ENCODE peak calls at places on chromosome 13, in seven cellular contexts. Q is progenitor cell of endocrine pancreas, Z is cardiac fibroblast, D is cardiac muscle cell, E is WTC11, V is fibroblast of lung, T is AG09309. B is an unnamed sample.

GRCh38 chr13:93266681-93267080 is 40.1 kb downstream of the GPC6 start:
- DNase-seq in Q (no peak), E (no peak), V (no peak), D (no peak), T (no peak), Z (no peak), B (no peak)

GRCh38 chr13:108495686-108496363 is 133.6 kb upstream of the MYO16 start:
- DNase-seq in Q (peak), D (peak), V (peak), Z (no peak), T (no peak), E (peak), B (peak)

GRCh38 chr13:60727140-60727539 is 330.1 kb downstream of the TDRD3 start:
- DNase-seq in V (no peak), Z (no peak), D (no peak), T (no peak), E (no peak), Q (no peak), B (no peak)

GRCh38 chr13:46676378-46676725 is 120.6 kb downstream of the ESD start:
- DNase-seq in E (no peak), D (no peak), T (no peak), Z (no peak), Q (no peak), V (no peak), B (no peak)

GRCh38 chr13:85508683-85509329 is 290.4 kb downstream of the SLITRK6 start:
- DNase-seq in V (peak), T (no peak), E (peak), D (peak), Z (peak), Q (no peak), B (no peak)

GRCh38 chr13:79194272-79194671 is 211.8 kb downstream of the RBM26 start:
- DNase-seq in D (no peak), T (no peak), V (no peak), Z (no peak), E (no peak), Q (no peak), B (no peak)

GRCh38 chr13:68888832-68889231 is 1218.8 kb upstream of the ATXN8OS start:
- DNase-seq in D (no peak), V (no peak), E (no peak), T (no peak), Z (no peak), Q (no peak), B (no peak)

GRCh38 chr13:70108276-70108845 is at the start of gene KLHL1:
- DNase-seq in T (no peak), Q (no peak), D (no peak), V (no peak), E (no peak), Z (no peak), B (no peak)

GRCh38 chr13:97574926-97575325 is 141.0 kb downstream of the RAP2A start:
- DNase-seq in Q (no peak), V (peak), E (peak), Z (peak), T (no peak), D (peak), B (peak)

GRCh38 chr13:101627556-101627943 is 175.1 kb downstream of the ITGBL1 start:
- DNase-seq in E (no peak), T (no peak), D (no peak), Q (no peak), V (peak), Z (no peak), B (no peak)

GRCh38 chr13:99218969-99219368 is 18.3 kb downstream of the UBAC2 start:
- DNase-seq in D (no peak), Q (no peak), E (no peak), Z (no peak), V (no peak), T (no peak), B (no peak)

GRCh38 chr13:79870123-79870522 is 389.2 kb downstream of the NDFIP2 start:
- DNase-seq in E (no peak), Z (peak), T (no peak), V (peak), D (peak), Q (no peak), B (no peak)

GRCh38 chr13:35552172-35552844 is 75.8 kb upstream of the MAB21L1 start:
- DNase-seq in Q (no peak), T (no peak), Z (no peak), E (no peak), V (peak), D (peak), B (no peak)

GRCh38 chr13:75774176-75774575 is 138.0 kb downstream of the LMO7 start:
- DNase-seq in E (no peak), V (peak), T (no peak), D (no peak), Z (no peak), Q (no peak), B (no peak)

GRCh38 chr13:98598043-98598442 is 21.1 kb upstream of the STK24 start:
- DNase-seq in V (no peak), Z (peak), E (no peak), D (peak), Q (no peak), T (no peak), B (no peak)

GRCh38 chr13:42525035-42525504 is 48.9 kb upstream of the TNFSF11 start:
- DNase-seq in E (no peak), D (peak), Q (no peak), V (peak), Z (peak), T (no peak), B (peak)

GRCh38 chr13:63184693-63185092 is 1769.0 kb upstream of the PCDH20 start:
- DNase-seq in Z (peak), Q (no peak), V (peak), E (peak), T (no peak), D (peak), B (no peak)

GRCh38 chr13:77026783-77027621 is at the start of gene FBXL3:
- DNase-seq in E (peak), V (peak), T (peak), Z (peak), D (peak), Q (peak), B (peak)

GRCh38 chr13:52651880-52652169 is 811 bp upstream of the SUGT1 start:
- DNase-seq in Z (no peak), E (no peak), T (no peak), V (no peak), Q (no peak), D (no peak), B (no peak)

GRCh38 chr13:52650731-52651130 is 1.9 kb upstream of the SUGT1 start:
- DNase-seq in E (no peak), V (no peak), T (no peak), D (no peak), Z (no peak), Q (no peak), B (no peak)

GRCh38 chr13:52652170-52652979 is at the start of gene SUGT1:
- DNase-seq in T (peak), Z (peak), V (peak), E (peak), Q (peak), D (peak), B (peak)

GRCh38 chr13:52646967-52647366 is 4.7 kb downstream of the HNRNPA1L2 start:
- DNase-seq in Z (no peak), T (no peak), V (no peak), Q (no peak), D (no peak), E (no peak), B (no peak)

GRCh38 chr13:52652980-52653303 is 306 bp downstream of the SUGT1 start:
- DNase-seq in E (no peak), D (no peak), Q (no peak), Z (no peak), T (no peak), V (no peak), B (no peak)
- TF ChIP-seq CTCF in E (no peak), D (no peak), Q (no peak), Z (no peak), T (no peak), V (no peak), B (peak)

GRCh38 chr13:110509478-110509926 is 52.0 kb downstream of the RAB20 start:
- DNase-seq in V (peak), Q (no peak), D (no peak), Z (no peak), T (no peak), E (no peak), B (no peak)

GRCh38 chr13:110506396-110506795 is 55.1 kb downstream of the RAB20 start:
- DNase-seq in T (no peak), V (no peak), E (no peak), Q (no peak), Z (no peak), D (no peak), B (no peak)

GRCh38 chr13:110505594-110505993 is 55.9 kb downstream of the RAB20 start:
- DNase-seq in V (no peak), T (no peak), D (no peak), Z (no peak), E (no peak), Q (no peak), B (no peak)

GRCh38 chr13:110506859-110507566 is 54.5 kb downstream of the RAB20 start:
- DNase-seq in V (peak), D (peak), E (no peak), Q (no peak), T (no peak), Z (peak), B (no peak)

GRCh38 chr13:110507678-110508381 is 53.7 kb downstream of the RAB20 start:
- DNase-seq in Q (no peak), E (no peak), D (no peak), Z (no peak), T (no peak), V (no peak), B (no peak)
- TF ChIP-seq CTCF in Q (no peak), E (no peak), D (peak), Z (peak), T (no peak), V (no peak), B (no peak)

GRCh38 chr13:25980255-25980654 is 71.6 kb downstream of the SHISA2 start:
- DNase-seq in T (no peak), D (peak), Z (peak), V (peak), Q (no peak), E (peak), B (peak)
- TF ChIP-seq CTCF in T (peak), D (peak), Z (peak), V (no peak), Q (peak), E (no peak), B (no peak)

DNA sequence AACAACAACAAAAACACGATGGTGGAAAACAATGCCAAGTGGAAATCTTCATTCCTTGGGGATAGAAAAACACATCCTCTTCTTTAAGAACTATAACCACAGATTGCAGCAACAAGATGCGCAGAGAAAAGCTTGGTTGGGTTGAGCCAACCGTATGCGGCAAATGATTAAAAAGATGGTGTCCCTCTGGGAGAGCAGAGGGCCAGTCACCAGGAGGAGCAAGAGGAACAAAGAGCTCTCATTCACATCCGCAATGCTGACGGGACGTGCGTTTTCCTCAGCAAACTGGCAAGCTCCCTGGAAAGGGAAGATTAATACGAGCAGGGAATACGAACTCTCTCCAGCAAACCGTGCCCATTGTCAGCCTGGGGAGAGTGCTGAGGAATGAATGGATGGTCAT is 141.6 kb downstream of the KATNAL1 start:
- DNase-seq in V (no peak), D (peak), Z (peak), E (no peak), T (peak), Q (no peak), B (no peak)
- TF ChIP-seq CTCF in V (no peak), D (peak), Z (no peak), E (no peak), T (peak), Q (no peak), B (no peak)

GRCh38 chr13:74040200-74040599 is 94.0 kb downstream of the KLF12 start:
- DNase-seq in V (peak), Q (peak), T (no peak), E (peak), Z (peak), D (peak), B (peak)
- TF ChIP-seq CTCF in V (peak), Q (peak), T (peak), E (peak), Z (peak), D (peak), B (peak)